ENCODE peak calls at places on chromosomes 7 and 10, in four cellular contexts. Q is IMR-90, P is mesendoderm, N is H1. Z is an unnamed sample.

GRCh38 chr7:8310876-8311275 is 48.9 kb upstream of the ICA1 start:
- DNase-seq in Q (no peak), P (no peak), N (no peak), Z (no peak)

GRCh38 chr10:75261813-75262725 is 26.3 kb upstream of the COMTD1 start:
- DNase-seq in Q (peak), P (no peak), N (no peak), Z (no peak)

GRCh38 chr7:22718911-22719420 is 8.0 kb upstream of the IL6 start:
- DNase-seq in Q (no peak), P (no peak), N (no peak), Z (no peak)

GRCh38 chr7:36448781-36449379 is 59.2 kb downstream of the ANLN start:
- DNase-seq in Q (peak), P (no peak), N (no peak), Z (no peak)

GRCh38 chr10:74824184-74825032 is 2.0 kb upstream of the KAT6B start:
- DNase-seq in Q (no peak), P (no peak), N (peak), Z (peak)

GRCh38 chr10:126225672-126226007 is 162.6 kb downstream of the ADAM12 start:
- DNase-seq in Q (no peak), P (no peak), N (no peak), Z (no peak)

GRCh38 chr10:76902949-76903348 is 734.7 kb downstream of the KCNMA1 start:
- DNase-seq in Q (no peak), P (peak), N (peak), Z (peak)

GRCh38 chr10:17431871-17432311 is 22.5 kb downstream of the ST8SIA6 start:
- DNase-seq in Q (peak), P (no peak), N (peak), Z (no peak)

GRCh38 chr10:3091346-3091787 is 24.0 kb downstream of the PFKP start:
- DNase-seq in Q (peak), P (no peak), N (no peak), Z (no peak)

GRCh38 chr7:44093102-44093641 is 10.8 kb upstream of the POLM start:
- DNase-seq in Q (no peak), P (no peak), N (no peak), Z (no peak)

GRCh38 chr10:79106251-79106650 is 37.5 kb downstream of the ZMIZ1 start:
- DNase-seq in Q (no peak), P (no peak), N (no peak), Z (no peak)

GRCh38 chr7:36512607-36513006 is 122.9 kb downstream of the ANLN start:
- DNase-seq in Q (no peak), P (no peak), N (no peak), Z (no peak)

GRCh38 chr7:155579565-155579964 is 33.2 kb upstream of the CNPY1 start:
- DNase-seq in Q (no peak), P (no peak), N (no peak), Z (no peak)

GRCh38 chr7:41188163-41189130 is 514.4 kb downstream of the INHBA start:
- DNase-seq in Q (peak), P (peak), N (no peak), Z (no peak)

GRCh38 chr10:44306762-44307161 is 78.1 kb downstream of the CXCL12 start:
- DNase-seq in Q (no peak), P (peak), N (no peak), Z (no peak)

GRCh38 chr7:88259656-88260380 is 40.0 kb upstream of the SRI start:
- DNase-seq in Q (no peak), P (no peak), N (no peak), Z (no peak)

GRCh38 chr7:104978460-104978859 is 35.5 kb upstream of the KMT2E start:
- DNase-seq in Q (no peak), P (no peak), N (no peak), Z (no peak)

GRCh38 chr10:78457804-78458483 is 424.3 kb downstream of the RPS24 start:
- DNase-seq in Q (peak), P (no peak), N (no peak), Z (no peak)

GRCh38 chr10:88975377-88975720 is 15.2 kb upstream of the FAS start:
- DNase-seq in Q (no peak), P (no peak), N (no peak), Z (no peak)

GRCh38 chr7:30888783-30889182 is 22.9 kb upstream of the AQP1 start:
- DNase-seq in Q (peak), P (peak), N (no peak), Z (no peak)

GRCh38 chr7:151313857-151314256 is 27.8 kb upstream of the NUB1 start:
- DNase-seq in Q (peak), P (no peak), N (no peak), Z (peak)

GRCh38 chr7:101728888-101729883 is 88.2 kb upstream of the CUX1 start:
- DNase-seq in Q (peak), P (no peak), N (no peak), Z (no peak)

GRCh38 chr10:11020026-11020820 is 2.6 kb downstream of the CELF2 start:
- DNase-seq in Q (no peak), P (no peak), N (no peak), Z (no peak)

GRCh38 chr7:23893942-23894890 is 184.2 kb downstream of the STK31 start:
- DNase-seq in Q (no peak), P (peak), N (no peak), Z (no peak)

GRCh38 chr7:101099969-101100781 is 14.9 kb downstream of the TRIM56 start:
- DNase-seq in Q (peak), P (peak), N (peak), Z (peak)

GRCh38 chr7:80453699-80454340 is 58.0 kb downstream of the GNAT3 start:
- DNase-seq in Q (peak), P (peak), N (no peak), Z (no peak)

GRCh38 chr7:30510124-30511074 is 5.8 kb upstream of the GGCT start:
- DNase-seq in Q (peak), P (peak), N (no peak), Z (no peak)

GRCh38 chr7:147833549-147833948 is 757.0 kb upstream of the C7orf33 start:
- DNase-seq in Q (no peak), P (peak), N (peak), Z (peak)

GRCh38 chr7:17930546-17930945 is 9.7 kb downstream of the SNX13 start:
- DNase-seq in Q (no peak), P (no peak), N (no peak), Z (no peak)

GRCh38 chr10:63628526-63629362 is 107.5 kb downstream of the REEP3 start:
- DNase-seq in Q (no peak), P (peak), N (no peak), Z (peak)

GRCh38 chr7:99352247-99352646 is 22.3 kb upstream of the ARPC1B start:
- DNase-seq in Q (no peak), P (no peak), N (no peak), Z (no peak)

GRCh38 chr10:79274279-79275104 is 72.8 kb upstream of the PPIF start:
- DNase-seq in Q (no peak), P (no peak), N (no peak), Z (no peak)

GRCh38 chr7:150341263-150342118 is at the start of gene RARRES2:
- DNase-seq in Q (no peak), P (peak), N (peak), Z (peak)

GRCh38 chr10:22453948-22454347 is 108.7 kb downstream of the SPAG6 start:
- DNase-seq in Q (no peak), P (no peak), N (no peak), Z (no peak)

GRCh38 chr10:75018873-75019272 is 92.6 kb upstream of the SAMD8 start:
- DNase-seq in Q (no peak), P (no peak), N (no peak), Z (no peak)

GRCh38 chr10:43137701-43137970 is 609 bp upstream of the CSGALNACT2 start:
- DNase-seq in Q (peak), P (peak), N (peak), Z (no peak)

GRCh38 chr10:132697568-132698200 is 88.3 kb downstream of the NKX6-2 start:
- DNase-seq in Q (peak), P (no peak), N (no peak), Z (peak)

GRCh38 chr7:56087445-56087844 is 5.3 kb downstream of the PHKG1 start:
- DNase-seq in Q (no peak), P (no peak), N (no peak), Z (no peak)

GRCh38 chr7:56091591-56091990 is 1.2 kb downstream of the PHKG1 start:
- DNase-seq in Q (no peak), P (peak), N (no peak), Z (no peak)

GRCh38 chr7:56097700-56098099 is 4.9 kb upstream of the PHKG1 start:
- DNase-seq in Q (peak), P (no peak), N (no peak), Z (no peak)

GRCh38 chr7:56092789-56093531 is at the start of gene PHKG1:
- DNase-seq in Q (peak), P (peak), N (no peak), Z (peak)
- H4K5ac ChIP-seq in Q (no peak), P (no peak), N (no peak), Z (no peak)

DNA sequence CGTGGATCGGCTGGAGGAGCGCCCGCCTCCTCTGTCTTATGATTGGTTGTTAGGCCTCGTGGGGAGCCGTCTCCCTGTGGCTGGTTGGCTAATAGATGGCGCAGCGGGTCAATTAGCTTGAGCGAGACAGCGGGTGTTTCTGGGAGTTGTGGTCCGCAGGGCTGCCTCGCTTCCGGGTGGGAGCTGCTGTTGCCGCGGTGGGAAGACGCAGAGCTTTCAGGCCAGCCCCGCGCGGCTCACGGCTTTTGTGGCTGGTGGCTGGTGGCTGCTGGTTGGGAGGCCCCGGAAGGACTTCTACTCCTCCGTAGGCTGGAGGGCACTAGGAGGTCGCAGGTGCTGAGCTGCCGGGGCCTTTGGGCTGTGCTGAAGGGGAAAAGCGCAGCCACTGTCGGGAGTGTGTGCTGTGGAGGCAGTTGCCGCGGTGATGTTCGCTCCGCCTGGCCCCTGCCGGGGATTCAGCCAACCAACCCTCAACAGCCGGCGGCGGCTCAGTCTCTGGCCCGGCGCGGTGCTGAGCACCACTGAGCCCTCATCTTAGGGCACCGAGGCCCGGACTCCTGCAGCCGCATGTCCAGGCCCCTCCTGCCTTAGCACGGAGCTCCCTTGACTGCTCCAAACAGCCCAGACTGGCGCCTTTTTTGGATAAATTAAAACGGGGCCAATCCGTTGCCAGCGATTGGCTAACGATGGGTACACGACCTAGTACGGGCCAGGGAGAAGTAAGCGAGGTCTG is 651 bp upstream of the C10orf143 start:
- DNase-seq in Q (peak), P (peak), N (peak), Z (peak)
- H3K18ac ChIP-seq in Q (no peak), P (peak), N (peak), Z (peak)

GRCh38 chr7:46752881-46753366 is 829.0 kb downstream of the TNS3 start:
- DNase-seq in Q (peak), P (no peak), N (no peak), Z (no peak)

GRCh38 chr7:46751471-46751870 is 830.4 kb upstream of the IGFBP3 start:
- DNase-seq in Q (no peak), P (no peak), N (no peak), Z (no peak)

GRCh38 chr7:46756256-46756655 is 825.7 kb downstream of the TNS3 start:
- DNase-seq in Q (no peak), P (no peak), N (no peak), Z (no peak)

GRCh38 chr7:46755120-46756034 is 826.5 kb downstream of the TNS3 start:
- DNase-seq in Q (no peak), P (peak), N (no peak), Z (no peak)

GRCh38 chr7:46754135-46754730 is 827.7 kb downstream of the TNS3 start:
- DNase-seq in Q (peak), P (no peak), N (no peak), Z (no peak)
- H2AK5ac ChIP-seq in Q (peak), P (no peak), N (no peak), Z (no peak)

DNA sequence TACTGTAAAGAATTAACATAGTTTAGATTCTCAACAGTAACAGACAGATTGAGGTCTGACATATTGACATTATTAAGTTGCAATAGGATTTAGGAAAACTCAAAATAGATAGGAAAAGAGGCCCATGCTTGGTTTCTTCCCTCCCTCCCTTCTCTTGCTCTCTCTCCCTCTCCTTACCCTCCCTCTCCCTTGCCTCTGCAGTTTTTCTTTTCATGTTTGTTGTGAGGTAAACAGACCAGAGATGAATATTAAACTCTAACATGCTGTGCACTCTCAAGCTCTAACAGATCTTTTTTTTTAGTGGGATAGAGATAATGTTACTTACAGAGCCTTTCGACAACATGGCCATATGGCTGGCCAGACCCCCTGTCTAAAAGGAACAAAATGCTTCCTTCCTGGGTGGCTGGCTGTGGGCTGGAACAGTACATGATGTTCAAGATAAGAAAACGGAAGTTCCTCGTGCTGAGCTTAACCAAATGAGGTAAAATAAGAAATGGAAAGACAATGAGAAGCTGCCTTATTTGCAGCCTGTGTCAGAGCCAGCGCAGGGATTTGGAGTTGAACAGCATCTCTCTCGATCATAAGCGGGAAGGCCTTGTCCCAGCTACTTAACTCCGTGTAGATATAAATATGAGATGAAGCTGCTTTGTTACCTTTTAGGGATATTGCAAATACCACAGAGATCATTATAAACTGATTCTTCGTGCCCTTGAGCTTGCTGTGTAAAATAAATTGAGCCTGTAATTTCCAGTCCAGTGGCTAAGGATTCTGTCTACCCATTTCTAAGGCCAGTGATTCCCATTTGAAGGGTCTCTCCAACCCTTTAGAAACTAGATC is 391.9 kb upstream of the NPVF start:
- DNase-seq in Q (no peak), P (peak), N (no peak), Z (no peak)
- H4K5ac ChIP-seq in Q (no peak), P (no peak), N (no peak), Z (no peak)

DNA sequence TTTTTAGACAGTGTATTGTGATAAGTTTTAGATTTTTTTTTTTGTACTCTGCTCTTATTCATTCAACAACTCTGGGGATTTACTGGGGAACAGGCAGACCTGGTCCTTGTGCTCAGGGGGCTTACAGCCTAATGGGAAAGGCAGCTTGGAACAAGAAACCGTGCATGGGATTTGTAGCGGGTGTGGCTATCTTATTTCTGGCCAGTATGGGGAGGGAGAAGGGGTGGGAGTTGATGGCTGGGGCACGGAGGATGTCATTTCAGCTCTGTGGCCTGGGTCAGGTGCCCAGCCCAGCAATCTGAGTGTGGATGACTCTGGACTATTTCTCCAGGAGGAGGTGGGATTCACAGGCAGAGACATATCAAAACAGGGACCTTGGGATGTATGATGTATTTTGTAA is 47.0 kb downstream of the GRK5 start:
- DNase-seq in Q (no peak), P (no peak), N (no peak), Z (no peak)
- H3K18ac ChIP-seq in Q (peak), P (no peak), N (no peak), Z (no peak)

Z was measured in H9.